ENCODE peak calls at places on chromosome 11, in eight cellular contexts. B, J, G, M, P, T, X and Q are unnamed samples.

GRCh38 chr11:122656073-122656630 is 630 bp downstream of the UBASH3B start:
- DNase-seq in T (peak; percentile 56), B (no peak), M (no peak), J (peak; percentile 39), P (peak; percentile 88), G (peak; percentile 44), X (peak; percentile 59), Q (no peak)

GRCh38 chr11:7604331-7604973 is 68.8 kb downstream of the CYB5R2 start:
- DNase-seq in P (no peak), T (no peak), X (no peak), G (no peak), M (no peak), B (no peak), J (peak; percentile 60), Q (no peak)

GRCh38 chr11:69904331-69905201 is 85.3 kb upstream of the FGF3 start:
- DNase-seq in B (no peak), T (no peak), M (no peak), X (no peak), J (no peak), P (no peak), G (no peak), Q (no peak)

GRCh38 chr11:112526699-112527410 is 266.2 kb upstream of the PLET1 start:
- DNase-seq in P (peak; percentile 68), T (no peak), B (no peak), G (peak; percentile 91), M (no peak), J (no peak), X (peak; percentile 54), Q (no peak)

GRCh38 chr11:134533511-134533910 is 121.5 kb upstream of the B3GAT1 start:
- DNase-seq in T (peak; percentile 5), X (no peak), M (no peak), P (no peak), J (no peak), G (no peak), B (no peak), Q (no peak)

GRCh38 chr11:19604679-19605375 is 107.8 kb upstream of the NAV2 start:
- DNase-seq in G (no peak), T (no peak), P (no peak), X (no peak), B (no peak), J (no peak), M (no peak), Q (no peak)

GRCh38 chr11:47391077-47391583 is 12.8 kb upstream of the SPI1 start:
- DNase-seq in G (no peak), M (no peak), T (no peak), J (no peak), X (no peak), B (no peak), P (no peak), Q (no peak)

GRCh38 chr11:14075118-14075601 is 112.6 kb downstream of the SPON1 start:
- DNase-seq in B (no peak), T (no peak), M (peak; percentile 4), P (peak; percentile 73), X (peak; percentile 54), J (no peak), G (peak; percentile 72), Q (no peak)

GRCh38 chr11:110065189-110065588 is 28.0 kb upstream of the ZC3H12C start:
- DNase-seq in J (no peak), P (no peak), T (no peak), X (no peak), M (no peak), G (peak; percentile 86), B (no peak), Q (no peak)

GRCh38 chr11:34682822-34683221 is 61.9 kb downstream of the EHF start:
- DNase-seq in J (no peak), G (peak; percentile 86), B (no peak), M (peak; percentile 1), X (peak; percentile 24), T (no peak), P (no peak), Q (no peak)

GRCh38 chr11:68314886-68315580 is 2.6 kb downstream of the LRP5 start:
- DNase-seq in X (peak; percentile 38), B (peak; percentile 21), P (no peak), M (no peak), T (no peak), J (peak; percentile 70), G (peak; percentile 68), Q (no peak)

GRCh38 chr11:47233989-47234668 is 14.5 kb downstream of the ACP2 start:
- DNase-seq in M (no peak), X (peak; percentile 80), T (peak; percentile 60), B (peak; percentile 81), P (peak; percentile 93), J (peak; percentile 24), G (peak; percentile 72), Q (no peak)

DNA sequence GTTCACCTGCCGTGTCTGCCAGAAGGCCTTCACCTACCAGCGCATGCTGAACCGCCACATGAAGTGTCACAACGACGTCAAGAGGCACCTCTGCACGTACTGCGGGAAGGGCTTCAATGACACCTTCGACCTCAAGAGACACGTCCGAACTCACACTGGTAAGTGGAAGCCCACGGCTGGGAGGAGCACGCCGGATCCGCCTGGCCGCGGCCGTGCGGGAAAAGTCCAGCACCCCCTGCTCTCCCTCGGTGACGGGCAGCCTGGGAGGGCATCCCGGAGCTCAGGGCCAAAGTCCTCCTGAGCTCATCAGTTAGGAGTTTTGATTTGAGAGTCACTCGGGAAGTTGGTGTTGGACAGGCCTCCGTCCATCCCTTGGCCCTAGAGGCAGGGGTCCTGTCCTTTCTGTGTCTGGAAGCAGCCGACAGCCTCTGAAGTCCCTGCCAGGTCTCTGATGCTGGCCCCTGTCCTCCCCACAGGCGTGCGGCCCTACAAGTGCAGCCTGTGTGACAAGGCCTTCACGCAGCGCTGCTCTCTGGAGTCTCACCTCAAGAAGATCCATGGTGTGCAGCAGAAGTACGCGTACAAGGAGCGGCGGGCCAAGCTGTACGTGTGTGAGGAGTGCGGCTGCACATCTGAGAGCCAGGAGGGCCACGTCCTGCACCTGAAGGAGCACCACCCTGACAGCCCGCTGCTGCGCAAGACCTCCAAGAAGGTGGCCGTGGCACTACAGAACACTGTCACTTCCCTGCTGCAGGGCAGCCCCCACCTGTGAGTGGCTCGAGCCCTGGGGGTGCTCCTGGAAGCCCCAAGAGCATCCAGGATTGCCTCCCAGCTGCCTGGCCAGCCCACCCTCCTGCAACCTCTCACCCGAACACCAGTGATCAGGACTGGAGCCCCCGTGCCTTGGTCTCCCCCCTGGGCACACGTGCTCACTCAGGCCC is 8.0 kb downstream of the OVOL1 start:
- DNase-seq in B (no peak), X (no peak), T (no peak), P (no peak), J (no peak), G (no peak), M (no peak), Q (no peak)
- H3K4me3 ChIP-seq in B (no peak overlapping the region), X (no peak overlapping the region), T (no peak overlapping the region), P (no peak overlapping the region), J (no peak overlapping the region), G (no peak overlapping the region), M (no peak overlapping the region), Q (no peak overlapping the region)

GRCh38 chr11:115659061-115659963 is 155.1 kb upstream of the CADM1 start:
- DNase-seq in B (no peak), X (no peak), T (peak; percentile 31), M (no peak), J (no peak), G (peak; percentile 44), P (no peak), Q (no peak)
- H3K4me3 ChIP-seq in B (peak overlapping the region; percentile 49), X (peak overlapping the region; percentile 43), T (peak overlapping the region; percentile 43), M (peak overlapping the region; percentile 42), J (peak overlapping the region; percentile 25), G (peak overlapping the region; percentile 41), P (no peak overlapping the region), Q (peak overlapping the region; percentile 51)

DNA sequence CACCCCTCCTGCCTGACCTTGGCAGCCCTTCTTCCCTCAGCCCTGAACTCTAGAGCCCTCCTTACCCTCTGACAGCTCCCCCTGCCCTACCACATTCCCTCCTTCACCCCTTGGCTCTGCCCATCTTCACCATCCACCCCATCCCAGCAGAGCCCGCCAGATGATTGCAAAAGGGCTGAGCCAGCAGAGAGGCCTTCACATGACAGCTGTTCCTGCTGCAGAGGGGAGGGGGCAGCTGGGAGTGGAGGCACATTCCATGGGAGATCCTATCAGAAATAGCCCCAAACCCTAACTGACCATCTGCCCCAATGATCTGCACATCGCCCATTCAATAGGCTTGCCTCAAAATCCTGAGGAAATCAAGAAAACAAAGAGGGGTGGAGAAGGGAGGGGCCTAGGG is 7.8 kb upstream of the AHNAK start:
- DNase-seq in J (no peak), T (no peak), P (no peak), B (no peak), M (no peak), X (no peak), G (no peak), Q (no peak)
- H3K4me3 ChIP-seq in J (no peak overlapping the region), T (no peak overlapping the region), P (peak overlapping the region; percentile 72), B (no peak overlapping the region), M (no peak overlapping the region), X (peak overlapping the region; percentile 52), G (no peak overlapping the region), Q (peak overlapping the region; percentile 10)

GRCh38 chr11:94303884-94304459 is 408 bp upstream of the IZUMO1R start:
- DNase-seq in B (no peak), M (no peak), G (no peak), X (no peak), J (no peak), P (no peak), T (no peak), Q (no peak)

GRCh38 chr11:94307101-94307791 is 2.9 kb downstream of the IZUMO1R start:
- DNase-seq in G (no peak), P (no peak), T (no peak), X (no peak), J (no peak), M (no peak), B (no peak), Q (no peak)

GRCh38 chr11:94305146-94305545 is 766 bp downstream of the IZUMO1R start:
- DNase-seq in G (peak; percentile 69), B (no peak), J (no peak), M (no peak), X (peak; percentile 8), T (no peak), P (peak; percentile 43), Q (peak; percentile 8)

GRCh38 chr11:94302806-94303205 is 1.6 kb upstream of the IZUMO1R start:
- DNase-seq in M (no peak), G (no peak), J (no peak), T (no peak), P (no peak), B (no peak), X (no peak), Q (no peak)

GRCh38 chr11:94304559-94304958 is at the start of gene IZUMO1R:
- DNase-seq in T (no peak), J (no peak), B (no peak), X (no peak), P (no peak), G (no peak), M (no peak), Q (no peak)
- H3K4me3 ChIP-seq in T (no peak within 1 kb of the TSS), J (no peak within 1 kb of the TSS), B (no peak within 1 kb of the TSS), X (no peak within 1 kb of the TSS), P (no peak within 1 kb of the TSS), G (no peak within 1 kb of the TSS), M (no peak within 1 kb of the TSS), Q (no peak within 1 kb of the TSS)

GRCh38 chr11:130389315-130389935 is 39.0 kb downstream of the ADAMTS8 start:
- DNase-seq in G (no peak), P (no peak), B (peak; percentile 24), T (no peak), X (no peak), M (no peak), J (peak; percentile 63), Q (no peak)
- H3K4me3 ChIP-seq in G (no peak overlapping the region), P (no peak overlapping the region), B (no peak overlapping the region), T (no peak overlapping the region), X (no peak overlapping the region), M (no peak overlapping the region), J (no peak overlapping the region), Q (no peak overlapping the region)

GRCh38 chr11:114291381-114291780 is 4.8 kb upstream of the NNMT start:
- DNase-seq in P (peak; percentile 83), T (no peak), G (no peak), J (no peak), B (peak; percentile 67), M (peak; percentile 75), X (peak; percentile 99), Q (peak; percentile 49)
- H3K4me3 ChIP-seq in P (peak overlapping the region; percentile 80), T (no peak overlapping the region), G (no peak overlapping the region), J (no peak overlapping the region), B (no peak overlapping the region), M (no peak overlapping the region), X (peak overlapping the region; percentile 42), Q (no peak overlapping the region)